ENCODE peak calls at places on chromosomes 4 and X, in five cellular contexts. H is OCI-LY7, W is MM.1S, A is SK-N-SH, J is GM23338. L is an unnamed sample.

GRCh38 chr4:9924750-9925149 is 96.5 kb downstream of the SLC2A9 start:
- DNase-seq in A (no peak), H (no peak), W (no peak), J (no peak), L (no peak)

GRCh38 chr4:186203391-186203802 is 12.0 kb downstream of the CYP4V2 start:
- DNase-seq in A (peak), H (no peak), W (peak), J (no peak), L (peak)

GRCh38 chr4:14607578-14607977 is 394.7 kb upstream of the CPEB2 start:
- DNase-seq in J (no peak), W (no peak), H (no peak), A (no peak), L (no peak)

GRCh38 chr4:68076194-68076593 is 53.5 kb downstream of the TMPRSS11F start:
- DNase-seq in H (no peak), J (peak), W (no peak), A (no peak), L (no peak)

GRCh38 chr4:78845469-78845868 is 69.3 kb downstream of the BMP2K start:
- DNase-seq in J (no peak), A (no peak), W (peak), H (no peak), L (no peak)

GRCh38 chrX:30308263-30309138 is 689 bp downstream of the NR0B1 start:
- DNase-seq in A (peak), H (no peak), W (no peak), J (peak), L (peak)

GRCh38 chr4:1300466-1301455 is 11.1 kb downstream of the MAEA start:
- DNase-seq in J (no peak), H (no peak), A (peak), W (no peak), L (peak)

GRCh38 chrX:155262970-155263754 is 1.1 kb downstream of the RAB39B start:
- DNase-seq in A (no peak), W (no peak), J (no peak), H (peak), L (no peak)

DNA sequence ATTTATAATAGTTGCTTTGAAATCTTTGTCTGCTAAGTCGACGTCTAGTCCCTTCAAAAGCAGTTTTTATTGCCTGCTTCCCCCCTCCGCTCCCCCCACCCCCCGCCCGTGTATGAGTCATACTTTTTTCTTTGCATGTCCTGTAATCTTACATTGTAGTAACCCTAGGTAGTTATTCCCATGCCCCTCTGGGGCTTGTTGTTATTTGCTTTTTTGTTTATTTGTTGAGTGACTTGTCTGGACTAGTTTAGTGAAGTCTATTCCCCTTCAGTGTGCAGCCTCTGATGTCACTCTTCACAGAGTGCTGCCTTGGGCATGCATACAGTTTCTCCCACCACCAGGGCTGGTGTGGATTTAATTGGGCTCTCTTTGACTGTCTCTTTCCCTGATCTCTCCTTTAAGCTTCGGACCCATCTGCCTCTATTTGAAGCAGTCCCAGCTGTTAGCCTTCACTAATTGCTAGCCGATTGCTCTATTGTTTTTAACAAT is 86.2 kb downstream of the PPEF1 start:
- DNase-seq in J (no peak), H (no peak), W (no peak), A (peak), L (peak)
- TF ChIP-seq EZH2phosphoT487 in J (no peak), H (no peak), W (no peak), A (no peak), L (no peak)

GRCh38 chrX:147853701-147854100 is 58.0 kb upstream of the FMR1 start:
- DNase-seq in H (no peak), W (no peak), A (no peak), J (peak), L (no peak)

GRCh38 chrX:147848009-147848408 is 63.7 kb upstream of the FMR1 start:
- DNase-seq in W (no peak), J (no peak), H (no peak), A (no peak), L (peak)

GRCh38 chrX:147850875-147851274 is 60.8 kb upstream of the FMR1 start:
- DNase-seq in J (no peak), W (no peak), H (no peak), A (no peak), L (no peak)

GRCh38 chrX:147846676-147847075 is 65.0 kb upstream of the FMR1 start:
- DNase-seq in H (no peak), J (no peak), A (no peak), W (no peak), L (no peak)

DNA sequence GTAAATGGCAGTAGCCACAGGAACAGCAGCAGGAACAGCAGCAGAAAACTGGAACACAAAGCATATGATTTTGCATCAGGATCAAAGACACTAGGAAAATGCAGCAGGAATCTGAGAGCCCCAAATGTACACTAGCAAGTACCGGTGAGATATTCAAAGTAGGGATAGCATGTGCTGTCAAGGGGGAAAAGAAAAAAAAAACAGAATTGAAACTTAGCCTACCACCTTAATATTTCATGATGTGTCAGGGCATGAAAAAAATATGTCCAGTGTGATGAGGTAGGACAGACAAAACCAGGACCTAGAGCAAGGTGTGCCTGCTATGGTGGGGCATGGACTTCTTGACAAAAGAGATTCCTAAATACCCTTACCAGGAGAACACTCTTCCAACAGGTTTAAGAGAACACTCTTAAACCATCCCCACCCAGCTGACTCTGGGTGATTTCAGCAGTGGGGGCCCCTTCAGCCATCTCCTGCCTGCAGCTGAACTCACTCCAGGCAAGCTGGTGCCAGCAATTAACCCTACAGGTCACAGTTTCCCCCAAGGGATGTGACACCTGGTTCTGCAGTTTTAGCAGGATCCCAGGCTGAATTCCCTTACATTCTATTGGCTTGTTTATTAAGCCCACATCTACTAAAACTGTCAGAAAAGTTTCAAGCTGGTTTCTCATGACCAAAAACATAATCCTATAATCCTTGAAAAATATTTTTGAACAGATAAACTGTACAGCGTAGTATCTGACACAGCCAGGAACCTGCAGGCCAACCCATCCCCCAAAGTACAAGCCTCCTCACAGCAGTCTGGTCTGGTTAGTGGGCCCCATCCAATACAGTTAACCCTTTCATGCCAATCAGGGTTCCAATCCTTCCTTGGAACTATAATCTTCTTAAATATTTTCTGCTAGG is 62.9 kb upstream of the FMR1 start:
- DNase-seq in J (no peak), H (no peak), W (no peak), A (no peak), L (peak)
- H2AFZ ChIP-seq in J (no peak), H (no peak), W (no peak), A (no peak), L (no peak)

DNA sequence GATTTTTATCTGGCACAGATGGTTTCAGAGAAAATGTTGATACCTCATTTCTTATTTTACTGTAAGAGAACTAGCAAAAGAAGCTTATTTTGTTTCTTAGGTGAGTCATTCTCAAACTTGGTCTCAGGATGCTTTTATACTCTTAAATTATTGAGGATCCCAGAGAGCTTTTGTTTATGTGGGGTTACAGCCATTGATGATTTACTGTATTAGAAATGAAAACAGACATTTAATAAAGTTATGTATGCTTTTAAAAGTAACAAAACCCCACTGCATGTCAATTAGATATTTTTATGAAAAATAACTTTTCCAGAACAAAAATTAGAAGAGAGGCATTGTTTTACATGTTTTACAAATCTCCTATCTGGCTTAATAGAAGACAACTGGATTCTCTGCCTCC is 12.1 kb downstream of the USP9X start:
- DNase-seq in W (no peak), A (no peak), H (no peak), J (no peak), L (no peak)
- TF ChIP-seq EZH2phosphoT487 in W (no peak), A (no peak), H (no peak), J (no peak), L (no peak)

GRCh38 chrX:79287724-79288123 is 79.4 kb downstream of the ITM2A start:
- DNase-seq in W (no peak), J (no peak), A (no peak), H (no peak), L (no peak)

GRCh38 chrX:79288723-79289122 is 78.4 kb downstream of the ITM2A start:
- DNase-seq in A (no peak), W (no peak), J (no peak), H (no peak), L (no peak)

DNA sequence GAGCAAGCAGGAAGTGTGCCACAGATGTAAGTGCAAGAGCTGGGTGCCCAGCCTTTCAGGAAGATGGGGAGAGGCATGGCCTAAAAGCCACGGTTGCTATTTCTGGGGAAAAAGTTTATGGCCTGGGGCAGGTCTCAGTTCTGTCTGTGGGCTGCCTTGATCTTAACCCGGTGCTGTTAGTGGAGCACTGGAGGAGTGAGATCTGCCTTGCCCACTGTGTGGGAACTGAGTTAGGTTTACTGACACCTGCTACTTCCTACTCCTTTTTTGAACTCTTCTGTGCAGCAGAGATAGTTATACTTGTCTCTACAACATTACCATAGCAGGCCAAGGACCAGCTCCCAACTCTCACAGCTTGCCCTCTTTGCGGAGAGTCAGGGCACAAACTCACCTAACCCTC is 76.5 kb downstream of the ITM2A start:
- DNase-seq in J (no peak), H (no peak), A (no peak), W (peak), L (no peak)
- H2AFZ ChIP-seq in J (no peak), H (no peak), A (no peak), W (no peak), L (no peak)

GRCh38 chrX:79161655-79162054 is 17.2 kb downstream of the GPR174 start:
- DNase-seq in H (peak), J (no peak), W (peak), A (no peak), L (no peak)
- TF ChIP-seq EZH2phosphoT487 in H (no peak), J (no peak), W (no peak), A (no peak), L (no peak)

DNA sequence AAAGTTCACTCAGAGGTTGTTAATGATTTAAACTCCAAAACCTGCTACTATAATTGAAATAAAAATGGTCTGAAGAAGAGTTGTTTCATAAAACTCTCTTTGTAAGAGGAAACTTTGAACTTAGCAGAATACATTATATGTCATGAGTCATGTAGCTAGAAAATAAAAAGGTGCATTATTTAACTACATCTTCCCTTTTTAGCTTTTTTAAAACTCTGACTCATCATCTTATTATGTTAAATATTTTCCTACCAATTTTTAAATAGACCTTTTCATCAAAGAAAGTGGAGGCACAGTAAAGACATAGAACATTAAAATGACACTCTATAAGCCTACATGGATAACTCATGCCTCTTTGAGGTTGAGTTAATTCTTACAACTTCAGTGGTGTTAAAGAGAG is 1.2 kb upstream of the ZNF827 start:
- DNase-seq in W (no peak), J (no peak), A (no peak), H (no peak), L (no peak)
- H2AFZ ChIP-seq in W (no peak), J (no peak), A (peak), H (peak), L (peak)

GRCh38 chrX:130799393-130799792 is 103.6 kb downstream of the ENOX2 start:
- DNase-seq in H (no peak), J (no peak), A (no peak), W (no peak), L (no peak)

GRCh38 chrX:130803537-130803936 is 99.5 kb downstream of the ENOX2 start:
- DNase-seq in H (no peak), A (no peak), J (no peak), W (no peak), L (no peak)

GRCh38 chrX:130805906-130806305 is 97.1 kb downstream of the ENOX2 start:
- DNase-seq in A (no peak), J (no peak), H (no peak), W (no peak), L (no peak)

DNA sequence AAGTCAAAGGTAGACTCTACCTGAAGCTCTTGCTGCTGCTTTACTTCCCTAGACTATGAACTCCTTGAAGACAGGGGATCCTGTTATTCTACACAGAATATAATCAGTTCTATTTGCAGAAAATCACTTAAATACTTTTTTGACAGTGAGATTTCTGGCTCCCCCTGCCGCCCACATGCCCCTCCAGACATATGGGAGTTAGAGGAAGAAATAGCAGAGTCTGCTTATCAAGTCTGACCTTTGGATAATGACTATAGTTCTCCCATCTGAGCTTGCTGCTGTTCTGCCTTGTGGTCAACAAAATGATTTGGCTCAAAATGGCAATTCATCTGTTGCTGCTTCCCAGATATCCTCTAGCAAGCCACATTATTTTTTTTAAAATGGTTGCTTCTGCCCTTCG is 101.1 kb downstream of the ENOX2 start:
- DNase-seq in H (no peak), J (peak), W (no peak), A (no peak), L (peak)
- TF ChIP-seq EZH2phosphoT487 in H (no peak), J (no peak), W (no peak), A (no peak), L (no peak)

L was measured in hepatocyte.